ENCODE peak calls at places on chromosomes 5 and 9, in ten cellular contexts. C, E, Q, H, W, X, A, Z, I and G are unnamed samples.

GRCh38 chr9:19173598-19174125 is 46.4 kb upstream of the PLIN2 start:
- DNase-seq in X (no peak), C (no peak), E (no peak), A (no peak), H (no peak), W (peak; percentile 70), Z (no peak), Q (no peak), I (no peak), G (no peak)

GRCh38 chr9:101027733-101028345 is 688 bp upstream of the PLPPR1 start:
- DNase-seq in A (no peak), C (no peak), Z (no peak), H (no peak), I (no peak), Q (no peak), X (no peak), E (no peak), W (peak; percentile 67), G (no peak)

GRCh38 chr5:14739538-14739937 is 75.0 kb downstream of the OTULIN start:
- DNase-seq in C (no peak), E (no peak), A (no peak), H (no peak), X (no peak), Q (no peak), W (no peak), I (peak; percentile 79), Z (peak; percentile 61), G (peak; percentile 80)

GRCh38 chr9:95793924-95794828 is 81.3 kb upstream of the ERCC6L2 start:
- DNase-seq in C (no peak), X (no peak), Z (peak; percentile 98), W (no peak), H (no peak), I (peak; percentile 97), E (no peak), A (no peak), Q (no peak), G (peak; percentile 54)

GRCh38 chr5:80134879-80135278 is 99.7 kb downstream of the THBS4 start:
- DNase-seq in X (no peak), I (peak; percentile 32), A (no peak), Z (no peak), H (no peak), W (no peak), E (no peak), Q (no peak), C (no peak), G (no peak)

GRCh38 chr9:99748251-99748650 is 73.4 kb upstream of the NR4A3 start:
- DNase-seq in C (no peak), Q (no peak), I (no peak), A (no peak), W (no peak), X (no peak), H (no peak), Z (no peak), E (no peak), G (no peak)

GRCh38 chr5:33324667-33325307 is 116.0 kb upstream of the TARS1 start:
- DNase-seq in I (no peak), X (no peak), Z (no peak), E (no peak), H (no peak), A (no peak), Q (no peak), W (no peak), C (no peak), G (no peak)

GRCh38 chr9:19378647-19379046 is 1.4 kb downstream of the RPS6 start:
- DNase-seq in A (no peak), C (no peak), X (no peak), H (no peak), E (no peak), Q (no peak), Z (no peak), W (no peak), I (peak; percentile 36), G (no peak)

GRCh38 chr9:76655121-76655531 is 109.1 kb upstream of the PCA3 start:
- DNase-seq in I (peak; percentile 71), A (no peak), H (no peak), C (no peak), W (no peak), X (no peak), Z (no peak), E (no peak), Q (no peak), G (no peak)

GRCh38 chr5:114367029-114367428 is 5.2 kb downstream of the KCNN2 start:
- DNase-seq in C (no peak), I (peak; percentile 27), X (no peak), Z (peak; percentile 65), E (no peak), H (no peak), A (no peak), Q (no peak), W (no peak), G (no peak)

GRCh38 chr9:132901859-132902831 is 23.4 kb downstream of the SPACA9 start:
- DNase-seq in I (peak; percentile 85), Q (peak; percentile 82), A (peak; percentile 70), W (peak; percentile 75), H (peak; percentile 54), E (peak; percentile 78), C (peak; percentile 50), X (peak; percentile 82), Z (peak; percentile 83), G (peak; percentile 87)

DNA sequence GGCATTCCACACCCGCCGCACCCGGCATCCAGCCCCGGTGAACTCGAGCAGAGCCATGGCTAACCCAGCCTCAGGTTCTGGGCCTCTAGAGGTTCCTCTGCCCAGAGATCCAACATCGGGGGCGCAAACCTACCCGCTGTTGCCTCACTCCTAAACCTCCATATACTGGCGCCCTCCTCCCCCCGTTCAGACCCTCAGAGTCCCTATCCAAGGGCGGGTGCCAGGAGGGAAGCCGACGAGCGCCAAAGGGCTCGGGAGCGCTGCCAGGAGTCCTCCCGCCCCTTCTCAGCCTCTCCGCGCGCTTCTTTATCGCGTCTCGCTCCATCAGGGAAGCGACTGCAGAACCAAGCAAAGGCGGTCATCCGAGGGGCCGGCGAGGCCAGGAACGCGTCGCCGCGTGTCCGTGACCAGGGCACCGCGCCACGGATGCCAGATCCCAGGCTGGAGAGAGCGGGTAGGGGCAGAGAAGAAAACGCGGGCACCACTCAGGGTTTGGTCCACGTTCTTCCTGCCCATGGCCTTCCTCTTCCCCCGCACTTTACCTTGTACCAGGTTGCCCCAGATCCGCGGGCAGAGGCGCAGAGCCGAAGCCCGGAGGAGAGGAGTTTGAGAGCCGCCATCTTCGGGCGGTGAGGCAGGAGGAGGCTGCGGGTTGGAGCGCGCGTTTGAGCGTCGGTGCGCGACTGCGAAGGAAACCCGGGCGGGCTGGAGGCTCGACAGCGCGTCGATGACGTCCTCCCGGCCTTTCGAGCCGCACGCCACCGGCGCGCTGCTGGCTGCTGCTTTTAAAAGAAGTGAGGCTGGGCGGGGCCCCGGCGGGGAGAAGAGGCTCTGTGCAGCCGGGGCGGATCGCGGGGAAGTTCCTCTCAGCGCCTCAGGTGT is at the start of gene OXCT1:
- DNase-seq in C (peak; percentile 78), Z (peak; percentile 80), X (peak; percentile 93), Q (peak; percentile 49), I (peak; percentile 82), H (peak; percentile 54), A (peak; percentile 82), E (peak; percentile 77), W (peak; percentile 10), G (peak; percentile 85)
- TF ChIP-seq POLR2A in C (peak; percentile 67), Z (peak; percentile 83), X (peak; percentile 86), Q (no peak), I (peak; percentile 60), H (peak; percentile 90), A (peak; percentile 77), E (no peak), W (no peak), G (peak; percentile 85)

DNA sequence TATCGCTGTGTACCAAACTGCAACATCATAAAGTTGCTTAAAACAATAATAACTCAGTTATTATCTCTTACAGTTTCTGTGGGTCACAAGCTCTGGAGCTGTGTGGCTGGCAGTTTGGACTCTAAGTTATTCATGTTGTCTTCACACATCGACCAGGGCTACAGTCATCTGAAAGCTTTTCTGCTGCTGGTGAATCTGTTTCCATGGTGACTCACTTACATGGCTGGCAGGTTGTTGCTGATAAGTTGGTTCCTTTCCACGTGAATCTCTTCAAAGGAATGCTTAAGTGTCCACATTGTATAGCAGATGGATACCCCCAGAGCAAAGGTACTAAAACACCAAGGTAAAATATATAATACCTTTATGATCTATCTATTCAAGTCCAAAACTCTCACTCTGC is 44.8 kb upstream of the CYLC2 start:
- DNase-seq in X (no peak), I (no peak), W (no peak), Z (no peak), C (no peak), Q (no peak), A (no peak), E (no peak), H (no peak), G (peak; percentile 1)
- TF ChIP-seq POLR2A in X (no peak), I (no peak), W (no peak), Z (no peak), C (no peak), Q (no peak), A (no peak), E (no peak), H (no peak), G (no peak)

GRCh38 chr5:39671421-39672110 is 246.8 kb upstream of the DAB2 start:
- DNase-seq in E (no peak), X (no peak), W (no peak), H (no peak), I (no peak), Q (no peak), C (no peak), Z (no peak), A (no peak), G (no peak)

GRCh38 chr5:39678533-39678932 is 253.8 kb upstream of the DAB2 start:
- DNase-seq in H (no peak), E (no peak), I (no peak), X (no peak), A (no peak), Z (no peak), C (no peak), Q (no peak), W (no peak), G (no peak)

GRCh38 chr5:39674209-39675082 is 249.7 kb upstream of the DAB2 start:
- DNase-seq in X (no peak), W (no peak), H (no peak), E (no peak), Z (no peak), C (no peak), I (no peak), A (no peak), Q (no peak), G (no peak)

GRCh38 chr5:39680213-39680612 is 255.4 kb upstream of the DAB2 start:
- DNase-seq in E (no peak), X (no peak), Z (no peak), W (no peak), Q (no peak), I (no peak), H (no peak), A (no peak), C (no peak), G (no peak)

GRCh38 chr5:39675676-39676075 is 250.9 kb upstream of the DAB2 start:
- DNase-seq in Q (no peak), H (no peak), C (no peak), Z (no peak), I (no peak), W (no peak), A (no peak), E (no peak), X (no peak), G (no peak)
- TF ChIP-seq POLR2A in Q (no peak), H (no peak), C (no peak), Z (no peak), I (no peak), W (no peak), A (no peak), E (no peak), X (no peak), G (no peak)

DNA sequence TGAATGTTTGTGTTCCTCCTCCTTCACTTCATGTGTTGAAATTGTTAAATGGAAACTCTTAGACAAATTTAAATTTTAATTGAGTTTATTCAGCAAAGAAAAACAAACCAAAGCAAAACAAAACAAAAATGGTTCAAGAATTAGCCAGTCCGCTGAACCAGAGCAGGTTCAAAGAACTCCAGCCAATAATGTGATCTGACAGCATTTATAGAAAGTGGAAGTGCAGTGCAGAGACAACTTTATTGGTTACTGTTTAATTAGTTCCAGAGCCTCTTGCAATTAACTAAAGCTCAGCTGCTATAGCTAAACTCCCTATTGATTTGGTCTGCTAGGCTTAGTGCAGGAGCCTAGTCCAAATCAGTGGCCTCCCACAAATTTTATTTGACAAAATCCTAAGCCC is 132.9 kb downstream of the RNF180 start:
- DNase-seq in A (no peak), H (no peak), Q (no peak), I (no peak), E (no peak), X (no peak), W (no peak), Z (no peak), C (no peak), G (no peak)
- TF ChIP-seq POLR2A in A (no peak), H (no peak), Q (no peak), I (no peak), E (no peak), X (no peak), W (no peak), Z (no peak), C (no peak), G (no peak)